ENCODE peak calls at places on chromosomes 6 and 20, in five cellular contexts. S, Y, P, I and V are unnamed samples.

GRCh38 chr6:102848796-102849195 is 1455.3 kb downstream of the GRIK2 start:
- DNase-seq in Y (no peak), P (no peak), S (no peak), I (no peak), V (no peak)

GRCh38 chr6:43021270-43022047 is at the start of gene RRP36:
- DNase-seq in P (peak), Y (peak), I (peak), S (peak), V (peak)

GRCh38 chr20:17358854-17359253 is 132.0 kb downstream of the PCSK2 start:
- DNase-seq in I (no peak), Y (no peak), S (no peak), P (no peak), V (no peak)

GRCh38 chr20:31820228-31820627 is 1.1 kb downstream of the MYLK2 start:
- DNase-seq in I (no peak), P (no peak), S (no peak), Y (no peak), V (no peak)

GRCh38 chr6:113871975-113872374 is 14.8 kb downstream of the MARCKS start:
- DNase-seq in S (no peak), I (no peak), P (peak), Y (no peak), V (no peak)

GRCh38 chr20:49712918-49713778 is 530 bp downstream of the B4GALT5 start:
- DNase-seq in I (peak), P (peak), S (peak), Y (peak), V (no peak)

GRCh38 chr20:53750827-53751393 is 157.3 kb upstream of the ZNF217 start:
- DNase-seq in I (peak), P (no peak), S (no peak), Y (peak), V (peak)

GRCh38 chr20:32731882-32732266 is 11.4 kb downstream of the COMMD7 start:
- DNase-seq in I (no peak), Y (no peak), P (no peak), S (no peak), V (no peak)

GRCh38 chr6:122511193-122511924 is 39.8 kb upstream of the SERINC1 start:
- DNase-seq in I (no peak), S (no peak), P (no peak), Y (no peak), V (no peak)

GRCh38 chr6:7042056-7042653 is 65.6 kb upstream of the RREB1 start:
- DNase-seq in P (no peak), Y (no peak), S (peak), I (no peak), V (no peak)

GRCh38 chr6:2410982-2411381 is 165.6 kb upstream of the GMDS start:
- DNase-seq in P (no peak), I (no peak), S (no peak), Y (no peak), V (no peak)

GRCh38 chr20:46803446-46804020 is 91.1 kb upstream of the EYA2 start:
- DNase-seq in I (no peak), S (no peak), P (no peak), Y (no peak), V (no peak)

GRCh38 chr6:157089851-157090250 is 233.5 kb downstream of the TMEM242 start:
- DNase-seq in P (no peak), I (no peak), Y (no peak), S (no peak), V (no peak)

GRCh38 chr20:23889775-23890187 is 10.2 kb upstream of the CST5 start:
- DNase-seq in P (peak), I (no peak), Y (peak), S (peak), V (peak)

GRCh38 chr6:31813463-31813849 is 1.6 kb downstream of the HSPA1L start:
- DNase-seq in P (no peak), S (no peak), Y (no peak), I (no peak), V (no peak)

GRCh38 chr6:36052092-36052491 is 24.5 kb downstream of the MAPK14 start:
- DNase-seq in Y (no peak), S (no peak), P (no peak), I (no peak), V (no peak)
- H3K4me3 ChIP-seq in Y (no peak), S (no peak), P (no peak), I (no peak), V (no peak)

GRCh38 chr6:81750660-81751387 is 1.7 kb downstream of the TENT5A start:
- DNase-seq in S (no peak), I (no peak), Y (no peak), P (no peak), V (no peak)

GRCh38 chr6:81751388-81752083 is 945 bp downstream of the TENT5A start:
- DNase-seq in I (peak), Y (peak), P (no peak), S (peak), V (no peak)

GRCh38 chr6:81749704-81750103 is 2.8 kb downstream of the TENT5A start:
- DNase-seq in S (no peak), P (no peak), Y (no peak), I (no peak), V (no peak)

GRCh38 chr6:81748946-81749345 is 3.5 kb downstream of the TENT5A start:
- DNase-seq in I (no peak), S (no peak), P (no peak), Y (no peak), V (no peak)

GRCh38 chr6:81750201-81750600 is 2.3 kb downstream of the TENT5A start:
- DNase-seq in I (no peak), Y (no peak), P (no peak), S (no peak), V (no peak)
- H3K4me3 ChIP-seq in I (peak), Y (no peak), P (peak), S (peak), V (no peak)

DNA sequence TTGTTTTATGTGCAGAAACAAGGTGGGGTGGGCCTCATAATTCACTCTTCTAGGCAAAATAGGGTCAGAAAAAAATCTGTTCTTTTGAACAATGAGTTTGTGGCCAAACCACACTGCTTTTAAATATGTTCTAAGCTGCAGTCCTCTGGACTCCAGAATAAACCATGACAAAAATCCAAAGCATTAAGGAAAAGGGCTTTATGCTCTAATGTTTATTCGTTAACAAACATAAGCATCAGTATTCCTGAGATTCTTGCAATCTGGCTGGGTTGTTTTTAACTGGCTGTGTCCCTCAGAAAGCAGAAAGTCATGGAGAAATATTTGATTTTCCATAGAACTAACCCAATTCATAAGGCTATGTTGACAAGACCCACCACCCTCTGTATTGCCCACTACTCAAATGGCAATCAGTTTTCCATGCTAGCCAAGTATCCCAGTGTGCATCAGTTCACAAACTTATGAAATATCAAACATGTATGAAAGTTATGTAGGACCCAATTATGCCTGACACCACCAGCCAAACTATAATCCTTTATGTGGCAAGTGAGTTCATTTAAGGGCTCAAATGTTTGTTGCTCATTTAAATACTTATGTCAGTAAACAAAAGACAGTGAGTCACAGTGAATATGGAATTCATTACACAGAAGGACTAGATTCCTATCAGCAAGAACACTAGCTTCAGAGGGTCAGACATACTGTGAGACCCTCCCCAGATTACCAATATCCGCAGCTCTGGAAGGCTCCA is 45.1 kb downstream of the PKHD1 start:
- DNase-seq in Y (no peak), I (no peak), S (no peak), P (no peak), V (no peak)
- H3K4me3 ChIP-seq in Y (no peak), I (no peak), S (no peak), P (no peak), V (no peak)

DNA sequence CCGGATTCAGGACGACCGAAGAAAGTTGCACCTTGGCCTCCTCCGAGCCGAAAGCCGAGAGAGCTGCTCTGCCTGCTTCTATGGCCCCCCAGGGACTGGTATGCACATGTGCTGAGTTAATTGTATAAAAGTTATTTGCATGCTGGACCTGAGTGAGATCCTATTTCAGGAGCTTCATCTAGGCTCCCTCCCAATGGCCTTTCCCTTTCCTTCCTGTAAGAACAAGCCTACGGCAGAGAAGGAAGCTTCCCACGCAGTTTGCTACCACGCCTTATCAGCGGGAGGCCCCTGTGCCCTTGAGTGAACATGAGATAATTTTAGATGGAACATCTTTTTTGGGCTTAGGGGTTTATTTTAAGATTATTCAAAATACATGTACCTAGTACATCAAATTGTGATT is 65.9 kb downstream of the RIN2 start:
- DNase-seq in Y (no peak), S (no peak), P (no peak), I (peak), V (no peak)
- H3K4me3 ChIP-seq in Y (no peak), S (no peak), P (no peak), I (no peak), V (no peak)

GRCh38 chr6:121441477-121441876 is 6.0 kb downstream of the GJA1 start:
- DNase-seq in Y (no peak), I (no peak), P (no peak), S (no peak), V (no peak)

GRCh38 chr6:121439456-121440250 is 4.2 kb downstream of the GJA1 start:
- DNase-seq in Y (no peak), I (no peak), S (no peak), P (no peak), V (no peak)

GRCh38 chr6:121443953-121444590 is 8.6 kb downstream of the GJA1 start:
- DNase-seq in I (no peak), S (no peak), Y (no peak), P (no peak), V (no peak)

GRCh38 chr6:121437861-121438651 is 2.6 kb downstream of the GJA1 start:
- DNase-seq in P (no peak), S (no peak), Y (no peak), I (peak), V (no peak)

DNA sequence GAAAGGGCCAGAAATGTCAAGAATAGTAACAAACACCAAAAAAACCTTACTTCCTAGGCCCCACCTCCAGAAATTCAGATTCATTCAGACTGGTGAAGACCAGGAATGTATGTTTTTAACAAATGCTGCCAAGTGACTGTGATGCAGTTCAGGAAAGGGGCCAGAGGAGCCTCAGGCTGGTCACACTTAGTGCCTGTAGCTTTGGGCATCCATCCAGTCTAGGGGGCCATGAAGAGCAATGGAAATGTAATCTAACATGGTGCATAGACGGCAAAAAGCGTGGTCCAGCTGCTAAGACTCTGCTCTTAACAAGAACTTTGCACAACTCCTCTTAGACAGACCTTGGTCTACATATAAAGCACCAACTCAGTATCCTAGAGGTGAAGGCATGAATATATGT is 7.1 kb downstream of the GJA1 start:
- DNase-seq in P (no peak), S (no peak), Y (no peak), I (no peak), V (no peak)
- H3K4me3 ChIP-seq in P (no peak), S (no peak), Y (no peak), I (no peak), V (no peak)

GRCh38 chr6:10557886-10558285 is 36.7 kb downstream of the GCNT2 start:
- DNase-seq in S (no peak), I (no peak), Y (no peak), P (no peak), V (no peak)

GRCh38 chr6:10558575-10558974 is 37.4 kb downstream of the GCNT2 start:
- DNase-seq in S (peak), I (no peak), Y (no peak), P (no peak), V (no peak)

GRCh38 chr6:10555625-10556309 is 34.6 kb downstream of the GCNT2 start:
- DNase-seq in Y (no peak), P (no peak), I (peak), S (peak), V (no peak)

GRCh38 chr6:10554826-10555225 is 33.7 kb downstream of the GCNT2 start:
- DNase-seq in S (no peak), I (no peak), P (no peak), Y (no peak), V (no peak)

GRCh38 chr6:10556496-10557391 is 35.6 kb downstream of the GCNT2 start:
- DNase-seq in P (no peak), S (no peak), Y (no peak), I (no peak), V (no peak)
- H3K4me3 ChIP-seq in P (no peak), S (peak), Y (no peak), I (peak), V (no peak)

DNA sequence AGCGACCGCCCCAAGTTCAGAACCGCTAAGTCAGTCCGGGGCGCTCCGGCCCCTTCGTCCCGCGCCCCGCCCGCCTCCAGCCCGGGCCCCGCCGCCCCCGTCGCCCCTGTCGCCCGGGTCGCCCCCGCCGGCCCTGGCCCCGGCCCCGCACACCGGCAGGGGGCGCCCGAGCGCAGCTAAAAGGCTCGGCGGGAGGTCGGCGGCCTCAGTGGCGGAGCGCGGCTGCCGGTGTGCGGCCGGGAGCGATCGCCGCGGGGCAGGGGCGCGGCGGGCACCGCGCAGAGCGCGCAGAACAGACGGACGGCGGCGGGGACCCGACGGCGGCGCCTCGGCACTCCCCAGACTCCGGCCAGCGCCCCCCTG is at the start of gene FNDC1:
- DNase-seq in P (peak), S (peak), I (no peak), Y (peak), V (no peak)
- H3K4me3 ChIP-seq in P (no peak), S (peak), I (peak), Y (no peak), V (no peak)